ENCODE peak calls at places on chromosomes 6 and 20, in five cellular contexts. Z, G, I, M and H are unnamed samples.

GRCh38 chr6:15915508-15916178 is 213.2 kb upstream of the MYLIP start:
- DNase-seq in I (no peak), M (no peak), Z (no peak), G (no peak), H (no peak)

GRCh38 chr6:158660331-158660730 is 10.5 kb downstream of the SYTL3 start:
- DNase-seq in M (no peak), I (no peak), Z (peak; percentile 61), G (no peak), H (no peak)

GRCh38 chr6:107033136-107033535 is 5.1 kb downstream of the MTRES1 start:
- DNase-seq in Z (no peak), G (peak; percentile 8), M (no peak), I (no peak), H (peak; percentile 41)

GRCh38 chr6:143529095-143529494 is 17.6 kb upstream of the FUCA2 start:
- DNase-seq in I (no peak), Z (no peak), G (no peak), M (no peak), H (no peak)

GRCh38 chr6:24899647-24900325 is 36.0 kb downstream of the RIPOR2 start:
- DNase-seq in M (no peak), Z (peak; percentile 67), G (no peak), I (no peak), H (no peak)

GRCh38 chr20:35743693-35744491 is 1.8 kb upstream of the RBM39 start:
- DNase-seq in Z (no peak), M (no peak), I (no peak), G (peak; percentile 31), H (no peak)

GRCh38 chr6:164795091-164795490 is 514.3 kb downstream of the C6orf118 start:
- DNase-seq in Z (no peak), I (no peak), G (no peak), M (no peak), H (no peak)

GRCh38 chr6:148263010-148263409 is 79.6 kb upstream of the SASH1 start:
- DNase-seq in G (no peak), Z (no peak), I (no peak), M (no peak), H (no peak)

GRCh38 chr20:33732166-33732970 is 572 bp downstream of the ZNF341 start:
- DNase-seq in I (peak; percentile 97), M (peak; percentile 54), Z (peak; percentile 84), G (no peak), H (no peak)

GRCh38 chr20:6519556-6519955 is 247.9 kb upstream of the BMP2 start:
- DNase-seq in M (no peak), I (no peak), Z (no peak), G (peak; percentile 91), H (no peak)

GRCh38 chr20:3786665-3787639 is at the start of gene CENPB:
- DNase-seq in Z (peak; percentile 82), I (peak; percentile 94), M (peak; percentile 45), G (peak; percentile 76), H (peak; percentile 100)

GRCh38 chr6:57262901-57263694 is 41.0 kb upstream of the RAB23 start:
- DNase-seq in I (no peak), G (peak; percentile 98), Z (no peak), M (no peak), H (peak; percentile 66)

GRCh38 chr6:96520039-96520850 is 1.4 kb upstream of the UFL1 start:
- DNase-seq in Z (no peak), I (peak; percentile 34), G (peak; percentile 35), M (no peak), H (peak; percentile 32)

GRCh38 chr6:30555428-30556005 is 772 bp downstream of the GNL1 start:
- DNase-seq in M (peak; percentile 22), G (peak; percentile 23), Z (no peak), I (peak; percentile 75), H (peak; percentile 90)

GRCh38 chr6:21001736-21002135 is 467.5 kb downstream of the CDKAL1 start:
- DNase-seq in Z (no peak), I (no peak), G (peak; percentile 12), M (no peak), H (no peak)

GRCh38 chr6:35181933-35182612 is 31.7 kb upstream of the SCUBE3 start:
- DNase-seq in M (no peak), Z (no peak), I (no peak), G (peak; percentile 61), H (peak; percentile 92)

GRCh38 chr20:31860431-31861345 is 9.6 kb downstream of the DUSP15 start:
- DNase-seq in I (no peak), Z (no peak), M (no peak), G (no peak), H (peak; percentile 95)

GRCh38 chr20:36097331-36097730 is 57.2 kb upstream of the EPB41L1 start:
- DNase-seq in Z (no peak), G (peak; percentile 52), I (no peak), M (no peak), H (peak; percentile 90)

GRCh38 chr6:28569748-28570147 is 44.1 kb downstream of the GPX5 start:
- DNase-seq in G (no peak), I (no peak), Z (no peak), M (no peak), H (no peak)

DNA sequence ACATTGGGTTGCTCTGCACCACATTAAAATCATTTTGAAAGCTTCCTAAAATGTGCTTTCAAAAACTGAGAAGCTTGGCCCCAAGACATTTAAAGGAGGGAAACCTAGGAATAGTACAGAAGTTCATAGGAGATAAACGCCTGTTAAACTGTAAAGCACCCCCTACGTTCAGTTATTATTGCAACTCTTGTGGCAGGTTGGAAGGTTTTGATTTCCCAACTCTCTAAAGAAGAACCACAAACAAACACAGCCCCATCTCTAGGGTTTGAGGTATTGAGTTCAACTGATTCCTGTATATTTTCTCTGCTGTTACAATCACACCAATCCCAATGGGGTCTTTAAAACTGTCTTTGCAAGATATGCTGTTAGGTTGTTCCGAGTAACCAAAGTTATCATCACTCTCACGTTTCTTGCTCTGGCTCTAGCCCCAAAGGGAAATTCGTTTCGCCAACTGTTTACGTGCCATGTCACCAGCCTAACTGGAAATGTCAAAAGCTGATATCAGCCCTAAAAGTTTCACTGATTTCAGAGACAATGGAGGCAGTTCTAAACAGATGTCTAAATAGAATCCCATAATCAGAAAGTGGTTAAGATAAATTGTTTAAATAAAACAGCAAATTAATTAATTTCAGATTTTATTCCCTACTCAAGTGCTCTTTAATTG is 12.1 kb downstream of the TFAP2A start:
- DNase-seq in G (no peak), M (no peak), I (no peak), Z (no peak), H (no peak)
- H3K4me3 ChIP-seq in G (no peak overlapping the region), M (no peak overlapping the region), I (no peak overlapping the region), Z (no peak overlapping the region), H (no peak overlapping the region)

DNA sequence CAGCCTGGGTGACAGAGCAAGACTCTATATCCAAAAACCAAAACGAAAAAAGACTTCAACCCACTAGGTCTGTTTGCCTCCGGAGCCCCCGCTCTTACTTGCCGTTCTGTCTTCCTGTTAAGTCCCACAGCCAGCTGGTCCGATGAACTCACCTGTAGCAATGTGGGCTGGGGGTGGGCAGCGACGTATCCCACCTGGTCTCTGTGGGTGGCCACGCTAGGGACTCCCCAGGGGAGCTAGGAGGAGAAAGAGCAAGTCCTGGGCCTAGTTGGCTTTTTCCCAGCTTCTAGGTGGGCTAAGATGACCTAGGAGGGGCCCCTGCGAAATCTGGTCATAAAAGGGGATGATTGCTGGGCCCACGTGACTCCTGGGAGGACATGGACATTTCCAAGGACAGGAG is 166.0 kb upstream of the KCNG1 start:
- DNase-seq in M (no peak), G (no peak), I (no peak), Z (no peak), H (no peak)
- H3K27me3 ChIP-seq in M (no peaks in the 10 kb centered on the region), G (no peaks in the 10 kb centered on the region), I (no peaks in the 10 kb centered on the region), Z (no peaks in the 10 kb centered on the region), H (no peaks in the 10 kb centered on the region)

DNA sequence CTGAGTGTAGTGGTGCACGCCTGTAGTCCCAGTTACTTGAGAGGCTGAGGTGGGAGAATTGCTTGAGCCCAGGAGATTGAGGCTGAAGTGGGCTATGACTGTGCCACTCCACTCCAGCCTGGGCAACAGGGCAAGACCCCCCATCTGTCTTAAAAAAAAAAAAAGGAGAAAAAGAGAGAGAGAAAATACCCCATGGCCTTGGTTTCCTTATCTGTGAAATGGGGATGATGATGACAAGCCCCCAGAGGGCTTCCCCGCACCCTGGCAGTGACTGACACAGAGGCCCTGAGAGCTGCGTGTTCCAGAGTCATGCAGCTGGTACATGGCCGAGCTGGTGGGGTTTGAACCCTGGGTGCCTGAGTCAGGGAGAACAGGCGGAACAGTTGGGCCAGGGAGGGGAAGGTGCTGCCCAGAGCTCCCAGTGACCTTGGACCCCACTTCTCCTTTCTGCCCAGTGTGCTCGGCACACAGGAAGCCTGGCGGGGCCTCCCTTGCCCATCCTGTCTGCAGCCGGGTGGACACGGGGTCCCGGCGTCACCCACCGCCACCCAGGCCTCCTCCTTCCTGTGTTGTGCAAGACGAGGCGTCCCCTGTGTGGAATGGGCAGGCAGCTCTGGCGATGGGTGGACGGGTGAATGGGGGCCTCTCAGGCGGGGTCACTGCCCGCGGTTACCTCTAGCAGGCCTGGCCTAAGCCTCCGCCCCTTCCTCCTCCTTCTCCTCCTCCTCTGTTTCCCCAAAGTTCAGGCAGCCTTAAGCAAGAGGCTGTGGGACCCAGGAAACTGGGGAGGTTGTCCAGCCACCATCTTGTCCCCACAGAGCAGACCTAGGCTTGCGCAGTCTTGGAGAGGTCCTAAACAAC is 84.2 kb downstream of the CEBPB start:
- DNase-seq in I (no peak), G (no peak), M (no peak), Z (no peak), H (peak; percentile 39)
- H3K4me1 ChIP-seq in I (no peaks in the 10 kb centered on the region), G (no peaks in the 10 kb centered on the region), M (peaks cover 14% of the 10 kb centered on the region), Z (no peaks in the 10 kb centered on the region), H (no peaks in the 10 kb centered on the region)

GRCh38 chr6:74320076-74320475 is 624.1 kb downstream of the CD109 start:
- DNase-seq in G (no peak), M (no peak), I (no peak), Z (no peak), H (no peak)
- H3K4me3 ChIP-seq in G (no peak overlapping the region), M (no peak overlapping the region), I (no peak overlapping the region), Z (no peak overlapping the region), H (no peak overlapping the region)

GRCh38 chr20:61584851-61585250 is 332.8 kb downstream of the CDH4 start:
- DNase-seq in Z (no peak), G (no peak), I (peak; percentile 65), M (no peak), H (no peak)

GRCh38 chr20:61582196-61582923 is 330.3 kb downstream of the CDH4 start:
- DNase-seq in Z (no peak), G (no peak), M (no peak), I (no peak), H (peak; percentile 45)

GRCh38 chr20:61580958-61581824 is 329.1 kb downstream of the CDH4 start:
- DNase-seq in I (no peak), M (no peak), Z (no peak), G (no peak), H (peak; percentile 52)

GRCh38 chr20:61581825-61582188 is 329.7 kb downstream of the CDH4 start:
- DNase-seq in I (no peak), Z (no peak), M (no peak), G (no peak), H (no peak)

DNA sequence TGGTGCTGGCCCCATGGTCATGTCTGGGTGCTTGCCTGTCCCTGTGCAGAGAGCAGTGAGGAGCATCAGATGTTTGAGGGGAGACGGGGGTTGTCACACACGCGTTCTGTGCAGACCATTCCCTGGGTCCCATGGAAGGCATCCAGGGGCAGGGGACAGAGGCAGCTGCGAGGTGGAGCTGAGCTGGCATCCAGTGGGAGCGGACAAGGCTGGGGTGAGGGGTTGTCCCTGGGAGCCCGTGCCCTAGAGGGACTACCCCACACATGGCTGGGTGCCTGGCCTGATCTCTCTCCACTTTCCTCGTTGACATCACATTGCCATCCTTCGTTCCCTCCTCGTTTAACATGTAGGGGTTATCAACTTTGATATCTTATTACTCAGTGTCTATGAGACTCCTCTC is 331.3 kb downstream of the CDH4 start:
- DNase-seq in Z (no peak), I (no peak), G (no peak), M (no peak), H (peak; percentile 50)
- H3K27me3 ChIP-seq in Z (no peaks in the 10 kb centered on the region), I (no peaks in the 10 kb centered on the region), G (peaks cover 4% of the 10 kb centered on the region), M (no peaks in the 10 kb centered on the region), H (no peaks in the 10 kb centered on the region)

GRCh38 chr20:57698867-57699275 is 10.9 kb downstream of the PMEPA1 start:
- DNase-seq in I (no peak), Z (no peak), G (no peak), M (no peak), H (peak; percentile 81)
- H3K4me1 ChIP-seq in I (peaks cover 4% of the 10 kb centered on the region), Z (peaks cover 10% of the 10 kb centered on the region), G (peaks cover 17% of the 10 kb centered on the region), M (peaks cover 22% of the 10 kb centered on the region), H (peaks cover 19% of the 10 kb centered on the region)